ENCODE peak calls at places on chromosomes 4 and X, in eight cellular contexts. One of them, this sample, is unnamed.

GRCh38 chr4:149838036-149838435 is 22.4 kb upstream of the IQCM start:
- DNase-seq in HCT116: no peak
- DNase-seq in prostate gland: no peak
- DNase-seq in breast epithelium: no peak
- DNase-seq in transverse colon: no peak
- DNase-seq in stomach: no peak
- DNase-seq in SK-N-SH: no peak
- DNase-seq in sigmoid colon: no peak
- DNase-seq in this sample: no peak

GRCh38 chrX:7120578-7121219 is 26.8 kb upstream of the STS start:
- DNase-seq in transverse colon: peak; percentile 54
- DNase-seq in breast epithelium: no peak
- DNase-seq in sigmoid colon: no peak
- DNase-seq in prostate gland: peak; percentile 33
- DNase-seq in SK-N-SH: no peak
- DNase-seq in stomach: no peak
- DNase-seq in HCT116: no peak
- DNase-seq in this sample: no peak

GRCh38 chrX:32778965-32779364 is 432.4 kb downstream of the DMD start:
- DNase-seq in transverse colon: no peak
- DNase-seq in SK-N-SH: no peak
- DNase-seq in HCT116: no peak
- DNase-seq in prostate gland: no peak
- DNase-seq in sigmoid colon: no peak
- DNase-seq in stomach: no peak
- DNase-seq in breast epithelium: no peak
- DNase-seq in this sample: no peak

GRCh38 chr4:41957634-41958033 is 22.4 kb downstream of the TMEM33 start:
- DNase-seq in SK-N-SH: peak; percentile 41
- DNase-seq in stomach: no peak
- DNase-seq in breast epithelium: no peak
- DNase-seq in sigmoid colon: no peak
- DNase-seq in HCT116: peak; percentile 24
- DNase-seq in transverse colon: no peak
- DNase-seq in prostate gland: no peak
- DNase-seq in this sample: no peak

GRCh38 chr4:84814100-84814750 is 152.3 kb downstream of the WDFY3 start:
- DNase-seq in breast epithelium: no peak
- DNase-seq in SK-N-SH: no peak
- DNase-seq in prostate gland: no peak
- DNase-seq in stomach: peak; percentile 27
- DNase-seq in sigmoid colon: no peak
- DNase-seq in HCT116: peak; percentile 60
- DNase-seq in transverse colon: no peak
- DNase-seq in this sample: no peak

GRCh38 chrX:25555521-25555920 is 539.8 kb upstream of the ARX start:
- DNase-seq in sigmoid colon: no peak
- DNase-seq in SK-N-SH: no peak
- DNase-seq in transverse colon: no peak
- DNase-seq in breast epithelium: no peak
- DNase-seq in prostate gland: no peak
- DNase-seq in HCT116: no peak
- DNase-seq in stomach: no peak
- DNase-seq in this sample: no peak

GRCh38 chrX:72280210-72280882 is 3.3 kb upstream of the RPS4X start:
- DNase-seq in transverse colon: no peak
- DNase-seq in prostate gland: no peak
- DNase-seq in HCT116: no peak
- DNase-seq in breast epithelium: no peak
- DNase-seq in sigmoid colon: no peak
- DNase-seq in stomach: no peak
- DNase-seq in SK-N-SH: no peak
- DNase-seq in this sample: no peak

GRCh38 chr4:55794053-55794452 is 25.5 kb upstream of the EXOC1L start:
- DNase-seq in stomach: no peak
- DNase-seq in transverse colon: no peak
- DNase-seq in HCT116: no peak
- DNase-seq in prostate gland: no peak
- DNase-seq in SK-N-SH: no peak
- DNase-seq in breast epithelium: no peak
- DNase-seq in sigmoid colon: no peak
- DNase-seq in this sample: no peak

GRCh38 chr4:144709793-144710525 is 64.0 kb downstream of the HHIP start:
- DNase-seq in HCT116: peak; percentile 81
- DNase-seq in transverse colon: peak; percentile 23
- DNase-seq in sigmoid colon: no peak
- DNase-seq in SK-N-SH: no peak
- DNase-seq in stomach: no peak
- DNase-seq in breast epithelium: peak; percentile 40
- DNase-seq in prostate gland: no peak
- DNase-seq in this sample: no peak

GRCh38 chrX:41686788-41687187 is 2.0 kb upstream of the GPR34 start:
- DNase-seq in stomach: no peak
- DNase-seq in HCT116: no peak
- DNase-seq in transverse colon: no peak
- DNase-seq in prostate gland: no peak
- DNase-seq in breast epithelium: no peak
- DNase-seq in sigmoid colon: no peak
- DNase-seq in SK-N-SH: no peak
- DNase-seq in this sample: no peak

GRCh38 chrX:12871181-12871580 is 4.3 kb downstream of the TLR7 start:
- DNase-seq in SK-N-SH: no peak
- DNase-seq in prostate gland: no peak
- DNase-seq in HCT116: no peak
- DNase-seq in breast epithelium: no peak
- DNase-seq in stomach: no peak
- DNase-seq in transverse colon: no peak
- DNase-seq in sigmoid colon: no peak
- DNase-seq in this sample: no peak

GRCh38 chr4:121070696-121071639 is 1.4 kb downstream of the NDNF start:
- DNase-seq in stomach: no peak
- DNase-seq in transverse colon: peak; percentile 67
- DNase-seq in SK-N-SH: peak; percentile 77
- DNase-seq in HCT116: no peak
- DNase-seq in sigmoid colon: peak; percentile 78
- DNase-seq in prostate gland: no peak
- DNase-seq in breast epithelium: no peak
- DNase-seq in this sample: no peak

GRCh38 chr4:152038238-152038637 is 277.4 kb upstream of the GATB start:
- DNase-seq in SK-N-SH: no peak
- DNase-seq in breast epithelium: no peak
- DNase-seq in transverse colon: no peak
- DNase-seq in prostate gland: no peak
- DNase-seq in HCT116: no peak
- DNase-seq in sigmoid colon: no peak
- DNase-seq in stomach: no peak
- DNase-seq in this sample: peak; percentile 57

GRCh38 chr4:153560918-153561317 is 94.8 kb downstream of the TMEM131L start:
- DNase-seq in sigmoid colon: no peak
- DNase-seq in stomach: no peak
- DNase-seq in prostate gland: no peak
- DNase-seq in SK-N-SH: no peak
- DNase-seq in breast epithelium: no peak
- DNase-seq in HCT116: no peak
- DNase-seq in transverse colon: no peak
- DNase-seq in this sample: peak; percentile 26

GRCh38 chr4:25915359-25915716 is 1.3 kb downstream of the SMIM20 start:
- DNase-seq in SK-N-SH: no peak
- DNase-seq in stomach: no peak
- DNase-seq in transverse colon: no peak
- DNase-seq in sigmoid colon: no peak
- DNase-seq in breast epithelium: no peak
- DNase-seq in HCT116: no peak
- DNase-seq in prostate gland: no peak
- DNase-seq in this sample: no peak

GRCh38 chr4:95929448-95930064 is 89.7 kb downstream of the PDHA2 start:
- DNase-seq in HCT116: peak; percentile 16
- DNase-seq in stomach: no peak
- DNase-seq in SK-N-SH: no peak
- DNase-seq in sigmoid colon: no peak
- DNase-seq in breast epithelium: no peak
- DNase-seq in prostate gland: no peak
- DNase-seq in transverse colon: no peak
- DNase-seq in this sample: no peak

GRCh38 chr4:67909910-67910905 is 26.4 kb upstream of the TMPRSS11D start:
- DNase-seq in HCT116: no peak
- DNase-seq in breast epithelium: no peak
- DNase-seq in SK-N-SH: no peak
- DNase-seq in transverse colon: no peak
- DNase-seq in prostate gland: no peak
- DNase-seq in sigmoid colon: no peak
- DNase-seq in stomach: no peak
- DNase-seq in this sample: no peak

GRCh38 chrX:123869488-123869887 is 9.6 kb downstream of the XIAP start:
- DNase-seq in SK-N-SH: no peak
- DNase-seq in prostate gland: no peak
- DNase-seq in sigmoid colon: no peak
- DNase-seq in HCT116: no peak
- DNase-seq in breast epithelium: no peak
- DNase-seq in stomach: no peak
- DNase-seq in transverse colon: no peak
- DNase-seq in this sample: no peak

GRCh38 chr4:2049811-2050210 is 9.3 kb upstream of the NAT8L start:
- DNase-seq in stomach: peak; percentile 10
- DNase-seq in HCT116: no peak
- DNase-seq in SK-N-SH: no peak
- DNase-seq in prostate gland: no peak
- DNase-seq in transverse colon: no peak
- DNase-seq in breast epithelium: no peak
- DNase-seq in sigmoid colon: no peak
- DNase-seq in this sample: no peak

GRCh38 chr4:47623916-47624554 is 139.0 kb downstream of the ATP10D start:
- DNase-seq in breast epithelium: no peak
- DNase-seq in SK-N-SH: no peak
- DNase-seq in prostate gland: no peak
- DNase-seq in stomach: no peak
- DNase-seq in sigmoid colon: no peak
- DNase-seq in HCT116: no peak
- DNase-seq in transverse colon: no peak
- DNase-seq in this sample: no peak

GRCh38 chrX:71253253-71254091 is 468 bp downstream of the ZMYM3 start:
- DNase-seq in HCT116: no peak
- DNase-seq in breast epithelium: no peak
- DNase-seq in prostate gland: peak; percentile 3
- DNase-seq in transverse colon: peak; percentile 46
- DNase-seq in SK-N-SH: peak; percentile 84
- DNase-seq in sigmoid colon: no peak
- DNase-seq in stomach: peak; percentile 39
- DNase-seq in this sample: no peak

DNA sequence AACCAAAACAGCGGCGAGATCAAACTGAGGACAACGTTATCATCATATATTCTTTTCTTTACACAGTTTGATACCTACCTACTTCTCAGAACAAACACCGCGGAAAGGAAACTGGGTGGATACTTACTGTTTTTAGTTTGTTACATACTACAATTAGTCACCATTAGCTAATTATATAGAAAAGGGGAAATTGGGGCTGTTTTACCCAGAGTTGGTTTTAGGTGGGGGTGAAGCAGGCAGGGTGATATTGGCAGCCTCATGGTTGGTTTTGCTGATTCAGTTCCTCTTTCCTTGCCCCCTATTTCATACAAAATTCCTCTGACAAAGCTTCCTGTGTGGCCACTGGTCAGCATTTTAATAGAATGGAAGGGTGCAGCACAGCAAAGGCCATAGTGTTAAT is 77.8 kb downstream of the SORBS2 start:
- DNase-seq in stomach: no peak
- DNase-seq in SK-N-SH: no peak
- DNase-seq in transverse colon: no peak
- DNase-seq in prostate gland: no peak
- DNase-seq in sigmoid colon: no peak
- DNase-seq in breast epithelium: no peak
- DNase-seq in HCT116: no peak
- DNase-seq in this sample: peak; percentile 14
- H3K4me1 ChIP-seq in stomach: peaks cover 79% of the 10 kb centered on the region
- H3K4me1 ChIP-seq in SK-N-SH: peaks cover 7% of the 10 kb centered on the region
- H3K4me1 ChIP-seq in transverse colon: peaks cover 11% of the 10 kb centered on the region
- H3K4me1 ChIP-seq in prostate gland: no peaks in the 10 kb centered on the region
- H3K4me1 ChIP-seq in sigmoid colon: no peaks in the 10 kb centered on the region
- H3K4me1 ChIP-seq in breast epithelium: no peaks in the 10 kb centered on the region
- H3K4me1 ChIP-seq in HCT116: no peaks in the 10 kb centered on the region
- H3K4me1 ChIP-seq in this sample: peaks cover 73% of the 10 kb centered on the region

GRCh38 chr4:38667005-38667771 is 3.2 kb downstream of the KLF3 start:
- DNase-seq in sigmoid colon: peak; percentile 94
- DNase-seq in stomach: peak; percentile 77
- DNase-seq in breast epithelium: peak; percentile 82
- DNase-seq in HCT116: peak; percentile 88
- DNase-seq in SK-N-SH: peak; percentile 77
- DNase-seq in prostate gland: peak; percentile 88
- DNase-seq in transverse colon: peak; percentile 87
- DNase-seq in this sample: peak; percentile 96
- TF ChIP-seq POLR2AphosphoS5 in sigmoid colon: peak; percentile 92
- TF ChIP-seq POLR2AphosphoS5 in stomach: peak; percentile 95
- TF ChIP-seq POLR2AphosphoS5 in breast epithelium: peak; percentile 90
- TF ChIP-seq POLR2AphosphoS5 in HCT116: peak; percentile 86
- TF ChIP-seq POLR2AphosphoS5 in SK-N-SH: peak; percentile 84
- TF ChIP-seq POLR2AphosphoS5 in prostate gland: peak; percentile 93
- TF ChIP-seq POLR2AphosphoS5 in transverse colon: peak; percentile 93
- TF ChIP-seq POLR2AphosphoS5 in this sample: peak; percentile 94

GRCh38 chrX:10041383-10041782 is 74.2 kb downstream of the CLDN34 start:
- DNase-seq in HCT116: no peak
- DNase-seq in SK-N-SH: no peak
- DNase-seq in sigmoid colon: no peak
- DNase-seq in stomach: no peak
- DNase-seq in prostate gland: no peak
- DNase-seq in transverse colon: no peak
- DNase-seq in breast epithelium: peak; percentile 30
- DNase-seq in this sample: no peak
- H3K27ac ChIP-seq in HCT116: no peak overlapping the region
- H3K27ac ChIP-seq in SK-N-SH: no peak overlapping the region
- H3K27ac ChIP-seq in sigmoid colon: no peak overlapping the region
- H3K27ac ChIP-seq in stomach: no peak overlapping the region
- H3K27ac ChIP-seq in prostate gland: no peak overlapping the region
- H3K27ac ChIP-seq in transverse colon: no peak overlapping the region
- H3K27ac ChIP-seq in breast epithelium: no peak overlapping the region
- H3K27ac ChIP-seq in this sample: peak overlapping the region; percentile 69

DNA sequence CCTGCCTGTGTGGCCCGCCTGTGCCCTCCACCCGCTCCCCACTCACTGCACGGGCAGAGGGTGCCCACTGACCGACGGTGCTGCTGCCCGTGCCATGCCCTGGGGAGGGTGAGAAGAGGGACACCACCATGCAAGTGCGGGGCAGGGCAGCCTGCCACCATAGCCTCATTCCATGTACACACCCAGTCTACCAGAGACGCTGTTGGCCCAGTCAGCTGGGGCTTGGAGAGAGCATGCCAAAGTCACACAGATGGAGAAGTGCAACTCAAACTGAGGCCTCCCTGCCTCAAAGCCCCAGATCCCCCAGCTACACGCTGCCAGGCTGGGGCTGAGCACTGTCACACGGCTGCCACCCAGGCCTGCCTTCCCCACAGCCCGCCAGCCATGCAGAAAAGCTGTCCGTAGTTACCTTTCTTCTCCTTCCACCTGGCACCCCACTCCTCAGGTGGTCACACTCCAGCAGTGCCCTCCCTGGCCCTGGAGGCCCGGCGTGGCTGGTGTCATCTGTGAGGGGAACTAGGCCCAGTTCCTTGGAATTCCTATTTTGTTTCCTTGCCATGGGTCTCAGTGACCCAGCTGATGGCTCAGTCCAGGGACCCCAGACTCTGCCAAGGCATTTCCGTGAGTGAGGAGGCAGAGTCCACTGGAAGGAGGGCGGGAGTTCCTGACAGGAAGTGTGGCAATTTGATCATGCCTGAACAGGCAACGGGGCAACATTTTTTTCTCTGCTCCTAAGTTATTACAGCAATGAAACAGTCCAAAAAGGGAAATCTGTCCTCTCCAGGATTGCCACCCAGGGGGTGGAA is at the start of gene SLC2A9:
- DNase-seq in breast epithelium: peak; percentile 71
- DNase-seq in sigmoid colon: peak; percentile 74
- DNase-seq in transverse colon: peak; percentile 33
- DNase-seq in prostate gland: peak; percentile 78
- DNase-seq in SK-N-SH: no peak
- DNase-seq in HCT116: no peak
- DNase-seq in stomach: no peak
- DNase-seq in this sample: no peak
- H3K4me1 ChIP-seq in breast epithelium: no peaks in the 10 kb centered on the region
- H3K4me1 ChIP-seq in sigmoid colon: no peaks in the 10 kb centered on the region
- H3K4me1 ChIP-seq in transverse colon: peaks cover 5% of the 10 kb centered on the region
- H3K4me1 ChIP-seq in prostate gland: peaks cover 7% of the 10 kb centered on the region
- H3K4me1 ChIP-seq in SK-N-SH: peaks cover 11% of the 10 kb centered on the region
- H3K4me1 ChIP-seq in HCT116: peaks cover 6% of the 10 kb centered on the region
- H3K4me1 ChIP-seq in stomach: peaks cover 20% of the 10 kb centered on the region
- H3K4me1 ChIP-seq in this sample: peaks cover 47% of the 10 kb centered on the region

This sample was measured in esophagus muscularis mucosa.